ENCODE peak calls at places on chromosomes 13 and 19, in four cellular contexts. G is AG10803; V is activated CD8-positive, alpha-beta T cell treated with anti-CD3 and anti-CD28 coated beads for 36 hours; P is AG08395. I is an unnamed sample.

GRCh38 chr19:13938361-13939027 is at the start of gene PODNL1:
- DNase-seq in G (peak; percentile 92), V (no peak), P (peak; percentile 92), I (peak; percentile 91)

GRCh38 chr19:34067861-34068271 is 104.4 kb upstream of the LSM14A start:
- DNase-seq in G (peak; percentile 9), V (no peak), P (peak; percentile 10), I (no peak)

GRCh38 chr13:20305587-20305986 is 73.5 kb upstream of the GJB6 start:
- DNase-seq in G (no peak), V (no peak), P (no peak), I (no peak)

GRCh38 chr13:23723463-23723862 is 153.3 kb downstream of the TNFRSF19 start:
- DNase-seq in G (peak; percentile 68), V (no peak), P (peak; percentile 67), I (peak; percentile 53)

GRCh38 chr19:351976-352625 is 7.5 kb upstream of the MIER2 start:
- DNase-seq in G (no peak), V (no peak), P (no peak), I (no peak)

GRCh38 chr19:11964858-11965645 is at the start of gene ZNF763:
- DNase-seq in G (peak; percentile 78), V (peak; percentile 97), P (peak; percentile 93), I (peak; percentile 95)

GRCh38 chr19:55559684-55560083 is 14.3 kb upstream of the SBK3 start:
- DNase-seq in G (no peak), V (no peak), P (no peak), I (no peak)

GRCh38 chr13:114005206-114005720 is 31.4 kb upstream of the C13orf46 start:
- DNase-seq in G (no peak), V (no peak), P (no peak), I (no peak)

GRCh38 chr19:11581740-11582139 is 4.3 kb upstream of the ACP5 start:
- DNase-seq in G (peak; percentile 13), V (peak; percentile 82), P (no peak), I (peak; percentile 47)

GRCh38 chr13:90485441-90485840 is 862.0 kb upstream of the MIR17HG start:
- DNase-seq in G (peak; percentile 92), V (no peak), P (peak; percentile 75), I (peak; percentile 80)

GRCh38 chr13:98787173-98787572 is 34.7 kb upstream of the SLC15A1 start:
- DNase-seq in G (no peak), V (no peak), P (no peak), I (no peak)

GRCh38 chr19:11323601-11324078 is 15.8 kb downstream of the RAB3D start:
- DNase-seq in G (no peak), V (no peak), P (no peak), I (no peak)

GRCh38 chr13:51323824-51324511 is 15.5 kb upstream of the SERPINE3 start:
- DNase-seq in G (no peak), V (no peak), P (no peak), I (no peak)

GRCh38 chr19:2867025-2867991 is at the start of gene ZNF556:
- DNase-seq in G (peak; percentile 91), V (peak; percentile 26), P (peak; percentile 18), I (no peak)

GRCh38 chr13:22114630-22115311 is 443.9 kb downstream of the FGF9 start:
- DNase-seq in G (peak; percentile 17), V (peak; percentile 51), P (peak; percentile 24), I (no peak)

GRCh38 chr13:48783181-48783630 is 129.5 kb downstream of the CYSLTR2 start:
- DNase-seq in G (peak; percentile 98), V (no peak), P (peak; percentile 73), I (peak; percentile 92)

GRCh38 chr19:15869109-15869555 is 28.7 kb downstream of the CYP4F2 start:
- DNase-seq in G (peak; percentile 35), V (peak; percentile 37), P (peak; percentile 59), I (peak; percentile 29)

GRCh38 chr13:114143806-114144605 is 11.6 kb upstream of the RASA3 start:
- DNase-seq in G (no peak), V (peak; percentile 76), P (no peak), I (no peak)

GRCh38 chr13:80499536-80500280 is 158.8 kb upstream of the SPRY2 start:
- DNase-seq in G (no peak), V (no peak), P (no peak), I (peak; percentile 60)

GRCh38 chr19:8259922-8260247 is 48.3 kb downstream of the CD320 start:
- DNase-seq in G (no peak), V (no peak), P (no peak), I (no peak)

GRCh38 chr19:51144482-51145045 is 2.5 kb downstream of the SIGLEC7 start:
- DNase-seq in G (no peak), V (no peak), P (no peak), I (no peak)

GRCh38 chr19:30096596-30097370 is 154.7 kb downstream of the URI1 start:
- DNase-seq in G (no peak), V (no peak), P (no peak), I (no peak)

GRCh38 chr13:44930280-44930679 is 59.0 kb downstream of the NUFIP1 start:
- DNase-seq in G (no peak), V (no peak), P (no peak), I (no peak)

GRCh38 chr13:77533875-77534788 is 1.4 kb upstream of the SCEL start:
- DNase-seq in G (no peak), V (peak; percentile 7), P (no peak), I (no peak)

GRCh38 chr19:7007859-7008258 is 13.4 kb downstream of the MBD3L2B start:
- DNase-seq in G (no peak), V (no peak), P (no peak), I (no peak)

GRCh38 chr19:30326076-30326710 is 46.0 kb upstream of the ZNF536 start:
- DNase-seq in G (no peak), V (no peak), P (no peak), I (no peak)

GRCh38 chr19:3382460-3383100 is 16.2 kb downstream of the NFIC start:
- DNase-seq in G (no peak), V (no peak), P (no peak), I (no peak)

GRCh38 chr13:45120967-45121366 is 657 bp downstream of the GTF2F2 start:
- DNase-seq in G (no peak), V (no peak), P (no peak), I (no peak)

GRCh38 chr13:78183737-78184136 is 265.1 kb upstream of the EDNRB start:
- DNase-seq in G (peak; percentile 15), V (no peak), P (no peak), I (peak; percentile 76)

GRCh38 chr19:49338691-49339363 is 3.6 kb downstream of the CD37 start:
- DNase-seq in G (no peak), V (peak; percentile 46), P (peak; percentile 40), I (peak; percentile 14)

GRCh38 chr13:109764474-109765292 is 21.7 kb downstream of the IRS2 start:
- DNase-seq in G (no peak), V (peak; percentile 61), P (peak; percentile 47), I (no peak)

GRCh38 chr13:73983109-73983508 is 151.1 kb downstream of the KLF12 start:
- DNase-seq in G (no peak), V (no peak), P (no peak), I (no peak)

GRCh38 chr13:111344471-111345191 is 24.2 kb downstream of the TEX29 start:
- DNase-seq in G (peak; percentile 57), V (no peak), P (peak; percentile 38), I (peak; percentile 78)

GRCh38 chr13:93249259-93249917 is 22.8 kb downstream of the GPC6 start:
- DNase-seq in G (peak; percentile 74), V (no peak), P (peak; percentile 55), I (peak; percentile 76)

GRCh38 chr19:13817018-13817614 is 21.9 kb downstream of the ZSWIM4 start:
- DNase-seq in G (no peak), V (peak; percentile 30), P (no peak), I (no peak)

GRCh38 chr19:14164724-14165493 is 28.5 kb upstream of the ASF1B start:
- DNase-seq in G (no peak), V (no peak), P (no peak), I (no peak)

I was measured in adipocyte.